ENCODE peak calls at places on chromosomes 5 and 9, in eight cellular contexts. L, H, V, C, W, D, N and Q are unnamed samples.

GRCh38 chr9:110835404-110835803 is 166.8 kb downstream of the MUSK start:
- DNase-seq in D (no peak), N (no peak), H (peak; percentile 6), C (peak; percentile 3), V (no peak), W (no peak), L (no peak), Q (no peak)

GRCh38 chr9:73179594-73179993 is 27.9 kb downstream of the ANXA1 start:
- DNase-seq in H (peak; percentile 69), D (no peak), W (no peak), N (no peak), V (no peak), C (no peak), L (no peak), Q (no peak)

GRCh38 chr5:72151646-72152045 is 44.4 kb downstream of the MAP1B start:
- DNase-seq in V (no peak), D (no peak), C (no peak), W (no peak), H (no peak), L (no peak), N (no peak), Q (no peak)

GRCh38 chr5:14663734-14664269 is 716 bp upstream of the OTULIN start:
- DNase-seq in H (no peak), V (no peak), N (no peak), C (no peak), W (no peak), D (no peak), L (peak; percentile 51), Q (no peak)

GRCh38 chr5:83473344-83474169 is 2.0 kb downstream of the VCAN start:
- DNase-seq in L (peak; percentile 77), W (peak; percentile 96), C (no peak), V (peak; percentile 100), H (peak; percentile 86), D (peak; percentile 94), N (peak; percentile 98), Q (peak; percentile 56)

GRCh38 chr5:75071100-75071499 is 18.7 kb upstream of the GCNT4 start:
- DNase-seq in W (no peak), V (no peak), H (no peak), N (no peak), C (no peak), D (no peak), L (no peak), Q (no peak)

GRCh38 chr9:68974431-68974830 is 39.5 kb downstream of the PRKACG start:
- DNase-seq in H (no peak), V (no peak), W (no peak), C (no peak), L (no peak), D (no peak), N (no peak), Q (no peak)

GRCh38 chr9:105341784-105342183 is 97.3 kb downstream of the SLC44A1 start:
- DNase-seq in D (no peak), H (no peak), V (no peak), C (no peak), W (no peak), N (no peak), L (no peak), Q (no peak)

GRCh38 chr5:135898651-135899050 is 3.0 kb upstream of the IL9 start:
- DNase-seq in V (no peak), N (peak; percentile 64), W (no peak), D (no peak), L (no peak), C (no peak), H (no peak), Q (no peak)

GRCh38 chr9:38326122-38326521 is 66.4 kb upstream of the ALDH1B1 start:
- DNase-seq in D (no peak), W (no peak), H (no peak), N (no peak), V (no peak), L (no peak), C (no peak), Q (no peak)

GRCh38 chr9:711761-712523 is 129.6 kb upstream of the DMRT1 start:
- DNase-seq in D (no peak), C (no peak), V (no peak), L (no peak), H (no peak), W (no peak), N (no peak), Q (no peak)

GRCh38 chr5:56012281-56012963 is 17.7 kb upstream of the IL6ST start:
- DNase-seq in H (no peak), C (peak; percentile 90), L (no peak), N (no peak), D (no peak), W (no peak), V (no peak), Q (peak; percentile 54)

GRCh38 chr9:113255431-113255830 is 19.9 kb downstream of the CDC26 start:
- DNase-seq in H (no peak), W (no peak), C (no peak), N (no peak), D (no peak), L (no peak), V (no peak), Q (no peak)

GRCh38 chr9:2874001-2874750 is 30.3 kb upstream of the PUM3 start:
- DNase-seq in D (no peak), C (no peak), N (no peak), H (no peak), L (no peak), V (no peak), W (no peak), Q (no peak)

GRCh38 chr9:93869863-93870262 is 85.3 kb downstream of the BARX1 start:
- DNase-seq in W (no peak), L (no peak), C (no peak), H (no peak), N (peak; percentile 77), D (no peak), V (no peak), Q (no peak)

GRCh38 chr9:2461886-2462285 is 159.7 kb upstream of the VLDLR start:
- DNase-seq in L (no peak), W (no peak), D (no peak), N (no peak), V (no peak), H (no peak), C (no peak), Q (no peak)

GRCh38 chr5:5089895-5090649 is 50.1 kb upstream of the ADAMTS16 start:
- DNase-seq in W (no peak), L (no peak), V (no peak), H (no peak), D (no peak), N (peak; percentile 68), C (no peak), Q (no peak)
- TF ChIP-seq POLR2AphosphoS5 in W (no peak), L (no peak), V (no peak), H (no peak), D (no peak), N (no peak), C (no peak), Q (no peak)

GRCh38 chr9:97038551-97038908 is 412 bp downstream of the CTSV start:
- DNase-seq in W (no peak), N (no peak), V (no peak), H (no peak), L (no peak), C (no peak), D (no peak), Q (no peak)

GRCh38 chr9:97041898-97042297 is 3.0 kb upstream of the CTSV start:
- DNase-seq in V (no peak), H (no peak), L (no peak), N (no peak), W (no peak), C (no peak), D (no peak), Q (no peak)

DNA sequence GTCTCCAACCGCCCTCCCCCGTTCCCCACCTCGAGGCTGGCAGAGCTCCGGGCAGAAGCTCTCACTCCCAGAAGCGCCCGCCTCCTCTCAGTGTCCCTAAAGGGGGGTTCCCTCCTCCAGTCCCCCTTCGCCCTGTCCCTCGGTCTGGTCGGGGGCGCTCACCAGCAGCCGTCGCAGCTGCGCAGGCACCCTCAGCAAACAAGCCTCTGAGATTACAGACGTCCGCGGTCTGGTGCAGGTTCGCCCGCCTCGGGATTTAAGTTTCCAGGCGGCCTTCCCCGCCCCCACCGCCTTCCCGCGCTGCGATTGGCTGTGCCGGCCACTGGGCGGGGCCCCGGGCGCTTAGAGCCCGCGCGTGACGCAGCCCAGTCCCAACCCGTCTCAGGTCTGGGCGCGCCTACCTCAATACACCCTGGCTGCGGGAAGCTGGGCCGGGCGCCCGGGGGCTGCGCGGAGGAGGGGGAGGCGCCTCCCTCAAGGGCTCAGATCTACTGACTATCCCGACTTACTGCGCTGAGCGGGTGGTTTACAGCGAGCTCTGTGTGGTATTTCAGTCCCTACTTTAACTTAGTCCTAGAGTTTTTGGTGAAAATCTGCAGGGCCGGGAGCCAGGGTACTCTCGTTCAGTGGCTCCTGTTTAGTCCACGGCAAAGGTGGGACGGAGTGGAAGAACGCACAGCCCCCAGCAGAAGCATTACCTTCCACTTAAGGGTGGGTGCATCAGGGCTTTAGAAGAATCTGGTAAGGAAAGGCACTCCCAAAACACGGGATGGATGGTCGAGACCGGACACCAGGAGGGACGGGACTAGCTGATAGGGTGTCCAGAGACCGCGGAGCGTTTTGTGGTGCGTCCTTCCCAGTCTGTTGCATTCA is at the start of gene CTSV:
- DNase-seq in H (peak; percentile 73), D (peak; percentile 84), L (peak; percentile 92), V (peak; percentile 83), N (peak; percentile 93), C (peak; percentile 71), W (peak; percentile 90), Q (peak; percentile 95)
- TF ChIP-seq POLR2A in H (peak; percentile 78), D (no peak), L (no peak), V (peak; percentile 89), N (no peak), C (peak; percentile 27), W (no peak), Q (no peak)

DNA sequence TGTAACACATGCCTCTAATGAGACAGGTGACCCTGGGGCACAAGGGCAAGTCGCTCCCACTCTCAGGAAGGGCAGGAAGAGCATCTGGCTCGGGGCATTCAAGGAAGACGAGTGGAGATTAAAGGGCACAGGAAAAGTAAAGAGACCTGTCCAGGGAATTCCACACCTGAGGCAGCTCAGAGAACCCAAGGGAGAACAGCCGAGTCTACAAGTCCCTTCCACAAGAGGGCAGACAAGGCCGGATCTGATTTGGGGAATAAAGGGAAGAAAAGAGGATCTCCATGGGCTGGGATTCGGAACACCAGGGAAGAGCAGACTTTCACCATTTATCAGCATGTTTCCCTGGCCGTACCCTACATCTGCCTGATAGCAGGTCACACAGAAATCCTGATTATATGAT is 28.1 kb downstream of the GPX3 start:
- DNase-seq in D (no peak), N (no peak), C (no peak), W (no peak), V (no peak), L (no peak), H (no peak), Q (no peak)
- TF ChIP-seq CTCF in D (no peak), N (peak; percentile 38), C (peak; percentile 28), W (no peak), V (peak; percentile 67), L (peak; percentile 34), H (peak; percentile 41), Q (no peak)

DNA sequence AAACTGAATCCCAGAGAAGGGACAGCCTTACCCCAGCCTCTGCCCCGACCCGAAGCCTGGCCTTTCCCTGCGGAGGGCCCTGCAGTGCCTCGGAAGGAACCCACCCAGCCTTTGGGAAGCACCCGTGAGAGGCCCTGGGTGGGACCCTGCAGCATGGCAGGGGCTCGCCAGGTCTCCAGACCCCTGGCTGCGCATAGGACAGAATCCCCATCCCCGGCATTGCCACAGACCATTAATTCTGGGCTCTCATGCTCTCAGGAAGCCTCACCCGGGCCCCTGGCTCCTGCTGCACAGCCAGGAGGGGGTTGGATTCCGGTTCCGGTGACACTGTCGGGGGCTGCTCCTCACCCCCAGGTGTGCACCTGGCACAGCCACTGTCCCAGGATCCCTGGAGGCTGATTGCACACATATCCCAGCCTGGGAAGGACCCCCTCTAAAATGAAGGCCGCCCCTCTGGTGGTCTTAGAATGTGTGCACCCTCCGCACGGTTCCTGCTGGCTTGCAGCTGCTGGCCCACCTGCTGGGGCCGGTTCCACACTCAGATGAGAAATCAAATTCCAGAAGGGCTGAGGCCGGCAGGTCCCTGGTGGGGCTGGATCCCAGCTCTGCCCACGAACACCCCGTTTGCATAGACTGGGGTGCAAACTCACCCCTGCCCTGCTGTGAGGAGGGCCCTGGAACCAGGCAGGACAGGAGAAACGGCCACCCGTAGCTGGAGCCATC is 4.7 kb downstream of the EGFL7 start:
- DNase-seq in L (peak; percentile 34), N (no peak), H (no peak), V (no peak), C (no peak), D (no peak), W (no peak), Q (no peak)
- TF ChIP-seq POLR2AphosphoS5 in L (no peak), N (no peak), H (no peak), V (no peak), C (no peak), D (no peak), W (no peak), Q (no peak)